ENCODE peak calls at places on chromosomes 2 and 18, in five cellular contexts. G, L, E, H and C are unnamed samples.

GRCh38 chr2:236852977-236853374 is 232.7 kb upstream of the COPS8 start:
- DNase-seq in H (no peak), G (no peak), E (no peak), L (no peak), C (no peak)

GRCh38 chr2:88590998-88591613 is 36.2 kb downstream of the EIF2AK3 start:
- DNase-seq in E (peak; percentile 72), L (peak; percentile 51), H (peak; percentile 84), G (no peak), C (peak; percentile 47)

GRCh38 chr18:39624934-39625333 is 2059.3 kb upstream of the CELF4 start:
- DNase-seq in H (peak; percentile 69), E (peak; percentile 82), L (peak; percentile 85), G (no peak), C (peak; percentile 60)

GRCh38 chr2:230321031-230321430 is 6.0 kb upstream of the SP140L start:
- DNase-seq in G (no peak), L (no peak), H (no peak), E (no peak), C (no peak)

GRCh38 chr2:167293172-167293781 is 405.0 kb downstream of the XIRP2 start:
- DNase-seq in L (peak; percentile 50), H (peak; percentile 28), G (no peak), E (peak; percentile 16), C (peak; percentile 67)

GRCh38 chr18:45348974-45349373 is 266.3 kb upstream of the SLC14A2 start:
- DNase-seq in H (no peak), G (no peak), L (no peak), E (no peak), C (no peak)

GRCh38 chr2:119251652-119252051 is 28.0 kb downstream of the STEAP3 start:
- DNase-seq in E (no peak), H (no peak), L (no peak), G (no peak), C (no peak)

GRCh38 chr18:30634249-30634648 is 408.3 kb downstream of the DSC3 start:
- DNase-seq in L (no peak), G (no peak), H (no peak), E (no peak), C (no peak)

GRCh38 chr18:13915973-13916372 is 637 bp upstream of the MC2R start:
- DNase-seq in G (no peak), E (no peak), L (peak; percentile 44), H (peak; percentile 0), C (no peak)

GRCh38 chr2:28370355-28370754 is 22.3 kb upstream of the FOSL2 start:
- DNase-seq in L (no peak), G (no peak), E (no peak), H (no peak), C (peak; percentile 32)

GRCh38 chr18:41391616-41392610 is 563.1 kb upstream of the PIK3C3 start:
- DNase-seq in H (peak; percentile 83), E (peak; percentile 70), G (no peak), L (peak; percentile 73), C (peak; percentile 27)

GRCh38 chr18:11791131-11791530 is 60.1 kb upstream of the CHMP1B start:
- DNase-seq in L (no peak), H (no peak), E (no peak), G (no peak), C (no peak)

GRCh38 chr2:200624660-200625059 is 38.8 kb downstream of the AOX1 start:
- DNase-seq in H (peak; percentile 85), E (peak; percentile 89), L (peak; percentile 52), G (no peak), C (peak; percentile 93)

GRCh38 chr18:77099501-77100370 is 32.8 kb downstream of the MBP start:
- DNase-seq in L (no peak), H (no peak), G (no peak), E (no peak), C (no peak)

GRCh38 chr2:241843321-241844065 is 15.2 kb downstream of the PDCD1 start:
- DNase-seq in L (no peak), H (no peak), E (no peak), G (no peak), C (no peak)

DNA sequence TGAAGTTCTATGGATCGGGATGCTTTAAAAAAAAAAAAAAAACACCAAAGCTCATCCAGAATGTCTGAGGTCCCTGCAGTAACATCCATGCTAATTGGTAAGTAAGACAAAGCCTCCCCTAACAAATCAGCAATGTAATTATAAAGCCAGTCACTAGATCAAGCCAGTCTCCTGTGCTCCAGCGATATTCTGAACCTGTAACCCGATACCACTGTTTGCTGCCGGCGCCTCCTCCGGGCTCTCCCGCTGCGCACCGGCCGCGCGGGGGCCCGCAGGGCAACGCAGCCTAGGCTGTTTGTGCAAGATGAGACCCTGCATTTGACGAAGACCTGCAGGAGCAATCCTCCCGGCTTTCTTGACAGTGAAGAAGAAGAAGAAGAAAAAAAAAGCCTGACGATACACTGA is 8.7 kb downstream of the SERTAD2 start:
- DNase-seq in H (peak; percentile 78), E (peak; percentile 68), G (no peak), L (peak; percentile 80), C (peak; percentile 55)
- TF ChIP-seq CTCF in H (peak; percentile 16), E (peak; percentile 18), G (peak; percentile 25), L (peak; percentile 24), C (no peak)

GRCh38 chr18:22822024-22822423 is 111.1 kb upstream of the RBBP8 start:
- DNase-seq in E (peak; percentile 78), H (peak; percentile 84), L (peak; percentile 90), G (no peak), C (peak; percentile 43)
- H3K4me3 ChIP-seq in E (no peak overlapping the region), H (no peak overlapping the region), L (no peak overlapping the region), G (no peak overlapping the region), C (no peak overlapping the region)

GRCh38 chr2:181456660-181457120 is 496 bp upstream of the ITGA4 start:
- DNase-seq in G (no peak), L (peak; percentile 43), H (no peak), E (peak; percentile 5), C (peak; percentile 66)

GRCh38 chr2:181457741-181458425 is 697 bp downstream of the ITGA4 start:
- DNase-seq in G (no peak), L (peak; percentile 53), H (peak; percentile 58), E (peak; percentile 35), C (peak; percentile 79)

GRCh38 chr2:181458881-181459280 is 1.7 kb downstream of the ITGA4 start:
- DNase-seq in E (no peak), G (no peak), H (no peak), L (no peak), C (no peak)

GRCh38 chr2:181454990-181455520 is 2.1 kb upstream of the ITGA4 start:
- DNase-seq in E (no peak), L (no peak), G (no peak), H (no peak), C (no peak)

GRCh38 chr2:181457121-181457740 is at the start of gene ITGA4:
- DNase-seq in E (peak; percentile 65), G (no peak), L (peak; percentile 76), H (peak; percentile 83), C (peak; percentile 84)
- TF ChIP-seq CTCF in E (peak; percentile 77), G (peak; percentile 72), L (peak; percentile 55), H (peak; percentile 44), C (peak; percentile 83)

GRCh38 chr18:58868440-58868839 is 3.8 kb downstream of the ZNF532 start:
- DNase-seq in H (no peak), G (no peak), L (no peak), E (no peak), C (no peak)

GRCh38 chr18:58867281-58867961 is 2.7 kb downstream of the ZNF532 start:
- DNase-seq in H (no peak), G (no peak), L (peak; percentile 79), E (no peak), C (no peak)

GRCh38 chr18:58865009-58865345 is 300 bp downstream of the ZNF532 start:
- DNase-seq in E (no peak), H (no peak), G (no peak), L (no peak), C (no peak)

GRCh38 chr18:58865714-58866113 is 1.0 kb downstream of the ZNF532 start:
- DNase-seq in E (no peak), H (no peak), L (peak; percentile 53), G (no peak), C (peak; percentile 59)

GRCh38 chr18:58866261-58867232 is 1.9 kb downstream of the ZNF532 start:
- DNase-seq in H (peak; percentile 42), G (no peak), E (no peak), L (no peak), C (peak; percentile 46)
- H3K4me3 ChIP-seq in H (peak overlapping the region; percentile 11), G (peak overlapping the region; percentile 4), E (peak overlapping the region; percentile 12), L (peak overlapping the region; percentile 25), C (peak overlapping the region; percentile 55)

GRCh38 chr18:63339920-63340484 is 20.4 kb upstream of the BCL2 start:
- DNase-seq in L (peak; percentile 19), G (no peak), H (peak; percentile 51), E (peak; percentile 41), C (no peak)
- TF ChIP-seq CTCF in L (peak; percentile 59), G (peak; percentile 60), H (peak; percentile 55), E (peak; percentile 54), C (peak; percentile 49)